ENCODE peak calls at places on chromosomes 3 and 15, in ten cellular contexts. V is right lobe of liver, K is brain microvascular endothelial cell, L is GM23248, W is mesendoderm, Q is caudate nucleus, M is dorsolateral prefrontal cortex, E is heart right ventricle, Y is A549, H is fibroblast of lung. P is an unnamed sample.

GRCh38 chr3:62940763-62941632 is 65.8 kb upstream of the CADPS start:
- DNase-seq in L (peak), K (no peak), W (peak), Y (no peak), V (no peak), H (peak), M (no peak), E (no peak), Q (no peak), P (no peak)

GRCh38 chr3:123688241-123688747 is 103.4 kb upstream of the HACD2 start:
- DNase-seq in E (no peak), K (peak), V (no peak), Q (no peak), M (no peak), Y (peak), H (peak), W (no peak), L (peak), P (no peak)

GRCh38 chr15:53536479-53537120 is 222.9 kb downstream of the WDR72 start:
- DNase-seq in K (no peak), V (no peak), E (no peak), Y (no peak), H (peak), M (no peak), L (no peak), W (no peak), Q (no peak), P (no peak)

GRCh38 chr3:187567026-187567425 is 103.2 kb downstream of the SST start:
- DNase-seq in K (no peak), V (no peak), M (no peak), W (peak), Q (no peak), E (no peak), L (peak), Y (no peak), H (peak), P (no peak)

GRCh38 chr15:42955518-42955917 is 34.9 kb upstream of the TTBK2 start:
- DNase-seq in Y (no peak), L (peak), Q (no peak), K (peak), M (no peak), V (no peak), H (peak), W (no peak), E (no peak), P (no peak)

GRCh38 chr3:116037954-116038911 is 407.1 kb downstream of the LSAMP start:
- DNase-seq in L (peak), W (no peak), Y (no peak), M (no peak), V (no peak), H (no peak), E (no peak), Q (no peak), K (no peak), P (no peak)

GRCh38 chr3:130746296-130747039 is at the start of gene PIK3R4:
- DNase-seq in Q (peak), W (peak), Y (peak), L (peak), K (peak), E (peak), V (peak), M (peak), H (peak), P (peak)

GRCh38 chr3:21654241-21654640 is 96.8 kb downstream of the ZNF385D start:
- DNase-seq in Q (no peak), W (no peak), Y (no peak), M (no peak), V (no peak), L (no peak), E (no peak), H (peak), K (no peak), P (no peak)

GRCh38 chr15:87489902-87490301 is 766.6 kb downstream of the NTRK3 start:
- DNase-seq in Y (no peak), L (no peak), M (no peak), E (no peak), W (no peak), K (no peak), V (no peak), Q (no peak), H (no peak), P (no peak)

GRCh38 chr3:96491023-96491422 is 323.4 kb upstream of the EPHA6 start:
- DNase-seq in Q (no peak), Y (no peak), L (no peak), K (no peak), W (no peak), V (no peak), E (no peak), M (no peak), H (no peak), P (no peak)

GRCh38 chr3:126129408-126129891 is 45.5 kb upstream of the SLC41A3 start:
- DNase-seq in Q (no peak), W (no peak), L (peak), V (peak), H (no peak), Y (no peak), E (peak), M (no peak), K (no peak), P (peak)

GRCh38 chr3:55362206-55362960 is 124.7 kb downstream of the WNT5A start:
- DNase-seq in W (peak), L (peak), K (peak), Y (no peak), Q (no peak), M (no peak), H (peak), E (no peak), V (no peak), P (no peak)

GRCh38 chr3:37907906-37908305 is 46.2 kb downstream of the CTDSPL start:
- DNase-seq in H (peak), Y (no peak), L (no peak), M (no peak), K (no peak), Q (no peak), W (no peak), E (no peak), V (no peak), P (no peak)

GRCh38 chr15:68776477-68777270 is 44.0 kb downstream of the ANP32A start:
- DNase-seq in W (no peak), E (no peak), H (no peak), Y (no peak), L (no peak), K (no peak), M (no peak), Q (no peak), V (no peak), P (no peak)

GRCh38 chr3:67526246-67526645 is 128.2 kb downstream of the SUCLG2 start:
- DNase-seq in M (no peak), E (no peak), K (peak), W (no peak), L (peak), Q (no peak), Y (no peak), H (peak), V (no peak), P (no peak)

GRCh38 chr3:111045564-111045963 is 26.1 kb upstream of the NECTIN3 start:
- DNase-seq in K (peak), L (peak), E (no peak), W (peak), H (peak), M (no peak), V (no peak), Y (no peak), Q (no peak), P (no peak)

GRCh38 chr3:142269777-142270176 is 44.4 kb upstream of the GK5 start:
- DNase-seq in K (no peak), H (peak), L (peak), E (no peak), W (no peak), Y (no peak), Q (no peak), M (no peak), V (no peak), P (no peak)

GRCh38 chr15:53716909-53717878 is 42.3 kb downstream of the WDR72 start:
- DNase-seq in W (peak), K (peak), H (no peak), V (no peak), M (no peak), Q (no peak), Y (no peak), L (peak), E (no peak), P (no peak)

GRCh38 chr3:150495563-150496168 is 50.6 kb downstream of the SERP1 start:
- DNase-seq in E (no peak), Q (no peak), W (peak), L (peak), M (no peak), V (no peak), Y (peak), H (peak), K (peak), P (no peak)

GRCh38 chr15:71110800-71111565 is 4.3 kb upstream of the THSD4 start:
- DNase-seq in Y (no peak), W (peak), Q (no peak), H (no peak), L (no peak), M (no peak), K (no peak), V (no peak), E (no peak), P (no peak)

GRCh38 chr15:29131336-29132109 is 138.1 kb downstream of the NSMCE3 start:
- DNase-seq in W (no peak), E (no peak), Y (no peak), Q (no peak), H (no peak), M (no peak), L (no peak), K (no peak), V (no peak), P (peak)

GRCh38 chr3:139102606-139103005 is 57.9 kb upstream of the PRR23C start:
- DNase-seq in Q (no peak), K (no peak), H (no peak), V (no peak), M (no peak), E (no peak), Y (no peak), W (no peak), L (no peak), P (no peak)

GRCh38 chr3:175713263-175713662 is 854.1 kb downstream of the NAALADL2 start:
- DNase-seq in H (peak), L (peak), Q (no peak), M (no peak), Y (no peak), W (no peak), E (no peak), K (no peak), V (no peak), P (no peak)

GRCh38 chr3:152299243-152299976 is 30.7 kb downstream of the MBNL1 start:
- DNase-seq in M (no peak), L (peak), V (peak), H (no peak), Q (peak), W (no peak), Y (no peak), E (no peak), K (no peak), P (no peak)

GRCh38 chr15:83766326-83766725 is 112.4 kb downstream of the ADAMTSL3 start:
- DNase-seq in Q (no peak), K (peak), E (no peak), L (no peak), W (no peak), Y (no peak), H (peak), M (no peak), V (no peak), P (no peak)

GRCh38 chr3:143140550-143140949 is 21.0 kb downstream of the CHST2 start:
- DNase-seq in H (no peak), Q (no peak), M (no peak), V (no peak), Y (no peak), W (no peak), E (no peak), L (no peak), K (no peak), P (no peak)

GRCh38 chr15:101167791-101168462 is 83.9 kb downstream of the CHSY1 start:
- DNase-seq in M (peak), H (peak), K (peak), Y (no peak), Q (no peak), L (peak), E (peak), V (peak), W (peak), P (no peak)
- H3K27ac ChIP-seq in M (peak), H (peak), K (peak), Y (no peak), Q (peak), L (peak), E (peak), V (peak), W (no peak), P (peak)

GRCh38 chr3:46405301-46406079 is 1.4 kb downstream of the CCR5AS start:
- DNase-seq in E (no peak), M (no peak), K (no peak), L (no peak), V (no peak), Y (no peak), H (no peak), W (no peak), Q (no peak), P (no peak)
- H3K27ac ChIP-seq in E (peak), M (peak), K (no peak), L (no peak), V (peak), Y (no peak), H (no peak), W (no peak), Q (peak), P (peak)

DNA sequence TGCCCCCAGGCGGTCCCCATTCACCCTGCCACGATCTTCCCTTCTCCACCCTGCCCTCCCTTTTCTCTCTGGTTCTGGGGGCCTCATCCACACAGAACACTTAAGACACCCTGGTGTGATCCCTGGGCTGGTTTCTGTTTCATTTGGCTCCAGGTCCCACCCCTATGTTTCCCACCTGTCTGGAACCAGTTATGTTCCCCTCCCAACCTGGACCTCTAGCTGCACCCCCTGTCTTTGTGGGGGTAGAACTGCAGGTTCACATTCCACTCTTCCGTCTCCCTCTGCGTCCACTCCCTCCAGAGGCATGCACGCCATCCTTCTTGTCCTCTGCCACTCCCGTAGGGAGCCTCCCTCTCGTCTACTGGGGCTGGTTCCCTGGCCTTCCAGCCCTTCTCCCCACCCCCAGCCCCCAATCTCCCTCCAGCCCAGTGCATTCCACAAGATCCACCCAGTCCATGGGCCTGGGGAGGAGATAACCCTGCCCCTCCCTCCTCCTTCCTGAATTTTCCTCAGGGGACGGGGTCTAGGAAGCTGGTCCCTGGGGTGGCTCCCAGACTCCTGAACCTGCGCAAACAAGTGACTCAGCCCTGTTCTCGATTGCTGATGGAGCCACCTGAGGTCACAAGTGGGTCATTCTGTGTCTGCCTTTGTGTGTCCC is 73.8 kb downstream of the ABTB1 start:
- DNase-seq in E (peak), Q (no peak), V (no peak), W (peak), H (no peak), Y (peak), M (no peak), L (no peak), K (no peak), P (no peak)
- H3K27ac ChIP-seq in E (peak), Q (no peak), V (no peak), W (no peak), H (no peak), Y (peak), M (no peak), L (no peak), K (no peak), P (no peak)

DNA sequence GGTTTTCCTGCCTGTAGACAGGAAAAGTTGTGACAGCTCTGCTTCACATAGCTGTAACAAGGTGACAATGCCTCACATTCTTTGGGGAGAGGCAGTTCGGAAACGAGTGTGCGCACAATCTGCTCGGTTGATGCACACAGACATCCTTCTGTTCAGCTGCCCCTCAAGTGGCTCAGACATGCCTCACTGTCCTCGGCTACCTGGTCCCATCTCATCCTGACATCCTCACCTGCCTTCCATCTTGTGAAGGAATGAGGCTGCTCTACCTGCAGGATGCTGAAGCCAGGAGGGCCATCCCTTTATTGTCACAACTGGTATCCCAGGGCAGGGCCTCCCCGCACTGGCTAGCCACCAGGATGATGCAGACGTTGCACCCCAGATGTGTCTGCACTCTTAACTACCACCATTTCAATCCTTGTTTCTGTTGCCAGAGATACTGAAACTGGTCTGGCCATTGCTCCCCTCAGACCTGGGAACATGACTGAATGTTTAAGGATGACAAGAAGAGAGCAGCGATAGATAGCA is 19.4 kb downstream of the SRPRB start:
- DNase-seq in E (no peak), M (no peak), K (no peak), L (no peak), W (no peak), H (no peak), V (no peak), Y (no peak), Q (no peak), P (no peak)
- H3K27ac ChIP-seq in E (no peak), M (no peak), K (no peak), L (no peak), W (no peak), H (no peak), V (no peak), Y (no peak), Q (no peak), P (no peak)

GRCh38 chr15:52031542-52031941 is 12.5 kb downstream of the MAPK6 start:
- DNase-seq in L (peak), Q (no peak), V (no peak), H (peak), K (no peak), W (no peak), Y (no peak), E (no peak), M (no peak), P (no peak)
- H3K27ac ChIP-seq in L (no peak), Q (no peak), V (no peak), H (no peak), K (no peak), W (no peak), Y (no peak), E (no peak), M (no peak), P (no peak)